ENCODE peak calls at places on chromosomes 7 and 10, in five cellular contexts. One of them, this sample, is unnamed.

GRCh38 chr7:135768990-135769389 is 20.4 kb upstream of the FAM180A start:
- DNase-seq in NCI-H748 treated with DMSO at 0.1 percent for 48 hours: no peak
- DNase-seq in fibroblast of pulmonary artery: no peak
- DNase-seq in B cell: no peak
- DNase-seq in iris pigment epithelial cell: no peak
- DNase-seq in this sample: no peak

GRCh38 chr7:101302641-101303101 is 18.9 kb downstream of the IFT22 start:
- DNase-seq in NCI-H748 treated with DMSO at 0.1 percent for 48 hours: no peak
- DNase-seq in fibroblast of pulmonary artery: no peak
- DNase-seq in B cell: no peak
- DNase-seq in iris pigment epithelial cell: no peak
- DNase-seq in this sample: no peak

GRCh38 chr7:157541295-157541608 is 204.4 kb downstream of the DNAJB6 start:
- DNase-seq in NCI-H748 treated with DMSO at 0.1 percent for 48 hours: no peak
- DNase-seq in fibroblast of pulmonary artery: no peak
- DNase-seq in B cell: no peak
- DNase-seq in iris pigment epithelial cell: no peak
- DNase-seq in this sample: no peak

GRCh38 chr7:123749537-123749857 is 694 bp upstream of the WASL start:
- DNase-seq in NCI-H748 treated with DMSO at 0.1 percent for 48 hours: peak; percentile 80
- DNase-seq in fibroblast of pulmonary artery: peak; percentile 78
- DNase-seq in B cell: no peak
- DNase-seq in iris pigment epithelial cell: peak; percentile 82
- DNase-seq in this sample: no peak

GRCh38 chr7:50284296-50284695 is 20.2 kb upstream of the IKZF1 start:
- DNase-seq in NCI-H748 treated with DMSO at 0.1 percent for 48 hours: no peak
- DNase-seq in fibroblast of pulmonary artery: no peak
- DNase-seq in B cell: no peak
- DNase-seq in iris pigment epithelial cell: no peak
- DNase-seq in this sample: no peak

GRCh38 chr7:604038-604883 is 84.6 kb upstream of the PDGFA start:
- DNase-seq in NCI-H748 treated with DMSO at 0.1 percent for 48 hours: no peak
- DNase-seq in fibroblast of pulmonary artery: peak; percentile 95
- DNase-seq in B cell: peak; percentile 86
- DNase-seq in iris pigment epithelial cell: peak; percentile 91
- DNase-seq in this sample: no peak

GRCh38 chr7:7650682-7651206 is 10.2 kb downstream of the UMAD1 start:
- DNase-seq in NCI-H748 treated with DMSO at 0.1 percent for 48 hours: no peak
- DNase-seq in fibroblast of pulmonary artery: no peak
- DNase-seq in B cell: no peak
- DNase-seq in iris pigment epithelial cell: no peak
- DNase-seq in this sample: no peak

GRCh38 chr10:26232174-26232573 is 15.6 kb downstream of the GAD2 start:
- DNase-seq in NCI-H748 treated with DMSO at 0.1 percent for 48 hours: no peak
- DNase-seq in fibroblast of pulmonary artery: no peak
- DNase-seq in B cell: no peak
- DNase-seq in iris pigment epithelial cell: no peak
- DNase-seq in this sample: no peak

GRCh38 chr10:42850931-42851330 is 68.3 kb downstream of the BMS1 start:
- DNase-seq in NCI-H748 treated with DMSO at 0.1 percent for 48 hours: no peak
- DNase-seq in fibroblast of pulmonary artery: peak; percentile 8
- DNase-seq in B cell: no peak
- DNase-seq in iris pigment epithelial cell: peak; percentile 21
- DNase-seq in this sample: no peak

GRCh38 chr10:96279219-96279641 is 7.9 kb upstream of the BLNK start:
- DNase-seq in NCI-H748 treated with DMSO at 0.1 percent for 48 hours: no peak
- DNase-seq in fibroblast of pulmonary artery: no peak
- DNase-seq in B cell: no peak
- DNase-seq in iris pigment epithelial cell: no peak
- DNase-seq in this sample: no peak

This sample was measured in NCI-H774.